ENCODE peak calls at places on chromosomes 3 and 15, in seven cellular contexts. W, Z, D, V, Y, K and I are unnamed samples.
A peak's percentile ranks its signal among the peaks of the same experiment; 100 is the strongest.

GRCh38 chr15:70633394-70633793 is 130.0 kb downstream of the UACA start:
- DNase-seq in D (no peak), K (no peak), W (no peak), V (peak; percentile 38), Y (no peak), Z (no peak), I (no peak)

GRCh38 chr15:78210349-78210717 is 24.0 kb downstream of the ACSBG1 start:
- DNase-seq in K (no peak), W (no peak), D (no peak), Y (no peak), Z (no peak), V (no peak), I (no peak)

GRCh38 chr15:70580286-70580685 is 183.1 kb downstream of the UACA start:
- DNase-seq in W (no peak), K (no peak), V (no peak), Y (no peak), D (no peak), Z (no peak), I (no peak)

GRCh38 chr15:59553879-59554735 is 57.5 kb upstream of the GCNT3 start:
- DNase-seq in D (no peak), K (peak; percentile 49), V (peak; percentile 97), Y (no peak), Z (no peak), W (no peak), I (peak; percentile 32)

GRCh38 chr3:63914312-63914711 is 2.1 kb upstream of the SCAANT1 start:
- DNase-seq in D (no peak), Z (no peak), Y (no peak), W (no peak), K (peak; percentile 55), V (peak; percentile 67), I (peak; percentile 15)

GRCh38 chr3:114626751-114627150 is 332.9 kb downstream of the TIGIT start:
- DNase-seq in V (no peak), W (no peak), Z (no peak), Y (no peak), D (no peak), K (no peak), I (no peak)

GRCh38 chr15:84690342-84690741 is 25.6 kb downstream of the SEC11A start:
- DNase-seq in V (no peak), Z (no peak), Y (no peak), W (no peak), K (no peak), D (no peak), I (no peak)

GRCh38 chr3:180855364-180855763 is 57.1 kb upstream of the FXR1 start:
- DNase-seq in Y (no peak), K (no peak), V (peak; percentile 3), Z (no peak), D (no peak), W (peak; percentile 8), I (peak; percentile 19)

GRCh38 chr3:160150525-160150924 is 74.7 kb upstream of the C3orf80 start:
- DNase-seq in D (no peak), Y (no peak), W (no peak), V (peak; percentile 87), Z (no peak), K (peak; percentile 73), I (peak; percentile 56)

GRCh38 chr15:88804257-88804656 is 1.0 kb downstream of the ACAN start:
- DNase-seq in W (no peak), D (no peak), Z (no peak), V (no peak), K (peak; percentile 23), Y (no peak), I (no peak)

GRCh38 chr3:74267583-74268184 is 346.8 kb downstream of the CNTN3 start:
- DNase-seq in Y (no peak), D (peak; percentile 47), W (peak; percentile 54), Z (peak; percentile 3), K (no peak), V (peak; percentile 72), I (peak; percentile 7)

GRCh38 chr3:4052691-4053090 is 250.5 kb upstream of the SETMAR start:
- DNase-seq in W (peak; percentile 21), D (no peak), Z (no peak), Y (no peak), V (no peak), K (no peak), I (no peak)

GRCh38 chr3:156840826-156841689 is 14.9 kb downstream of the LEKR1 start:
- DNase-seq in Y (no peak), D (no peak), W (no peak), Z (no peak), K (no peak), V (no peak), I (no peak)

GRCh38 chr3:25904248-25904647 is 114.4 kb downstream of the OXSM start:
- DNase-seq in V (no peak), Z (no peak), K (no peak), Y (no peak), W (no peak), D (no peak), I (no peak)

GRCh38 chr15:37109151-37109912 is 9.0 kb upstream of the MEIS2 start:
- DNase-seq in W (no peak), Z (no peak), V (no peak), K (no peak), D (peak; percentile 54), Y (no peak), I (no peak)

GRCh38 chr3:117047951-117048705 is 338.5 kb downstream of the TUSC7 start:
- DNase-seq in D (no peak), W (no peak), V (no peak), K (no peak), Z (no peak), Y (no peak), I (no peak)

GRCh38 chr15:72135719-72136118 is 17.5 kb downstream of the SENP8 start:
- DNase-seq in V (no peak), D (no peak), Y (no peak), K (no peak), Z (no peak), W (no peak), I (no peak)

GRCh38 chr3:16896094-16896627 is 11.4 kb downstream of the PLCL2 start:
- DNase-seq in V (no peak), Y (no peak), K (no peak), D (no peak), W (no peak), Z (no peak), I (no peak)

GRCh38 chr3:186102687-186103086 is 6.2 kb downstream of the ETV5 start:
- DNase-seq in Z (no peak), Y (no peak), K (no peak), W (no peak), D (no peak), V (no peak), I (no peak)

GRCh38 chr15:98713585-98714001 is 65.3 kb downstream of the IGF1R start:
- DNase-seq in W (no peak), Y (no peak), Z (no peak), V (no peak), D (no peak), K (peak; percentile 59), I (peak; percentile 31)

GRCh38 chr3:46640927-46641326 is 28.6 kb downstream of the FAM240A start:
- DNase-seq in Y (no peak), Z (no peak), K (no peak), W (no peak), D (no peak), V (no peak), I (no peak)

GRCh38 chr3:80000022-80000421 is 232.2 kb upstream of the ROBO1 start:
- DNase-seq in D (no peak), K (no peak), Z (no peak), V (no peak), Y (no peak), W (no peak), I (peak; percentile 56)

GRCh38 chr3:75906555-75907112 is 121.3 kb upstream of the ZNF717 start:
- DNase-seq in Y (peak; percentile 2), W (no peak), D (peak; percentile 80), K (peak; percentile 1), Z (no peak), V (peak; percentile 3), I (no peak)

GRCh38 chr3:127254001-127254400 is 33.8 kb downstream of the PRR20G start:
- DNase-seq in Y (no peak), D (no peak), W (no peak), Z (no peak), K (no peak), V (no peak), I (no peak)

GRCh38 chr3:146130881-146131371 is 30.1 kb downstream of the PLOD2 start:
- DNase-seq in W (no peak), V (peak; percentile 45), D (no peak), Z (no peak), Y (no peak), K (no peak), I (no peak)

GRCh38 chr3:119098620-119099222 is 47.2 kb upstream of the TEX55 start:
- DNase-seq in Z (peak; percentile 47), K (peak; percentile 63), V (peak; percentile 58), W (peak; percentile 37), Y (no peak), D (peak; percentile 7), I (peak; percentile 40)

GRCh38 chr15:47384316-47384715 is 333.0 kb upstream of the SEMA6D start:
- DNase-seq in W (peak; percentile 36), D (no peak), V (peak; percentile 96), Z (no peak), Y (no peak), K (peak; percentile 62), I (peak; percentile 97)

GRCh38 chr3:196992461-196993065 is 23.9 kb upstream of the PIGZ start:
- DNase-seq in V (no peak), K (no peak), D (no peak), Y (no peak), W (no peak), Z (no peak), I (no peak)

GRCh38 chr3:55935241-55935640 is 448.1 kb upstream of the WNT5A start:
- DNase-seq in Y (no peak), W (no peak), D (no peak), Z (no peak), K (no peak), V (no peak), I (no peak)

GRCh38 chr3:25420885-25421284 is 7.2 kb upstream of the RARB start:
- DNase-seq in Y (no peak), W (no peak), K (no peak), D (no peak), Z (no peak), V (no peak), I (no peak)

GRCh38 chr15:71800835-71801745 is 9.3 kb upstream of the NR2E3 start:
- DNase-seq in D (peak; percentile 63), K (peak; percentile 81), Z (peak; percentile 70), W (peak; percentile 80), V (peak; percentile 86), Y (no peak), I (peak; percentile 77)

GRCh38 chr15:58549013-58549779 is 117.4 kb downstream of the LIPC start:
- DNase-seq in Y (no peak), K (no peak), Z (no peak), D (no peak), V (no peak), W (no peak), I (no peak)

GRCh38 chr3:131004603-131005002 is 22.0 kb downstream of the ASTE1 start:
- DNase-seq in Z (no peak), D (no peak), Y (no peak), V (no peak), W (no peak), K (no peak), I (no peak)